ENCODE peak calls at places on chromosomes 5 and 9, in four cellular contexts. U, I, Q and M are unnamed samples. For H3K4me1, the result is how much of the 10 kb centered on the place peaks cover.

GRCh38 chr5:67249590-67249895 is 52.9 kb upstream of the CD180 start:
- DNase-seq in U (no peak), Q (no peak), I (no peak), M (no peak)

GRCh38 chr9:27088981-27089380 is 20.0 kb upstream of the TEK start:
- DNase-seq in Q (no peak), U (no peak), I (peak), M (no peak)

GRCh38 chr5:174724484-174725260 is at the start of gene MSX2:
- DNase-seq in Q (peak), U (peak), I (peak), M (peak)

GRCh38 chr5:181187500-181188213 is 17.3 kb downstream of the TRIM7 start:
- DNase-seq in Q (peak), U (peak), I (peak), M (peak)

GRCh38 chr5:115920171-115920725 is 42.0 kb upstream of the LVRN start:
- DNase-seq in I (peak), U (no peak), Q (no peak), M (no peak)

GRCh38 chr9:32968101-32969011 is 33.1 kb downstream of the APTX start:
- DNase-seq in Q (peak), U (peak), I (peak), M (no peak)

GRCh38 chr5:36373527-36374086 is 71.9 kb upstream of the RANBP3L start:
- DNase-seq in I (peak), Q (no peak), U (peak), M (peak)

GRCh38 chr5:78705826-78706225 is 57.3 kb upstream of the LHFPL2 start:
- DNase-seq in I (no peak), Q (no peak), U (no peak), M (no peak)

GRCh38 chr5:172283862-172284274 is 304 bp upstream of the UBTD2 start:
- DNase-seq in I (peak), Q (peak), U (peak), M (peak)

GRCh38 chr9:135126480-135127187 is 39.2 kb downstream of the OLFM1 start:
- DNase-seq in Q (no peak), I (no peak), U (no peak), M (no peak)

GRCh38 chr9:35906923-35907699 is 1.1 kb downstream of the HRCT1 start:
- DNase-seq in I (peak), U (peak), Q (no peak), M (no peak)

GRCh38 chr5:138230981-138231589 is 18.0 kb upstream of the CDC23 start:
- DNase-seq in I (no peak), U (no peak), Q (no peak), M (no peak)

GRCh38 chr9:91156451-91157234 is 205.1 kb downstream of the AUH start:
- DNase-seq in U (no peak), I (no peak), Q (no peak), M (no peak)

GRCh38 chr5:5156461-5157082 is 16.4 kb downstream of the ADAMTS16 start:
- DNase-seq in U (no peak), I (no peak), Q (no peak), M (no peak)

GRCh38 chr5:8840237-8840636 is 705.6 kb downstream of the SEMA5A start:
- DNase-seq in U (no peak), Q (no peak), I (no peak), M (no peak)

GRCh38 chr5:138459311-138459710 is 6.0 kb upstream of the EGR1 start:
- DNase-seq in I (no peak), Q (peak), U (peak), M (no peak)

GRCh38 chr5:133817456-133817855 is 151.0 kb downstream of the C5orf15 start:
- DNase-seq in I (no peak), Q (no peak), U (no peak), M (no peak)

GRCh38 chr5:25515525-25515924 is 870.7 kb upstream of the CDH10 start:
- DNase-seq in U (no peak), I (no peak), Q (no peak), M (no peak)

GRCh38 chr5:173581408-173582197 is 34.8 kb downstream of the BOD1 start:
- DNase-seq in U (no peak), Q (no peak), I (peak), M (no peak)

GRCh38 chr9:892123-892522 is 50.6 kb downstream of the DMRT1 start:
- DNase-seq in U (no peak), Q (no peak), I (no peak), M (no peak)

GRCh38 chr9:130172858-130173461 is 756 bp downstream of the NCS1 start:
- DNase-seq in U (peak), I (no peak), Q (peak), M (no peak)

GRCh38 chr9:37032713-37033112 is 1.4 kb downstream of the PAX5 start:
- DNase-seq in Q (no peak), I (no peak), U (no peak), M (no peak)

GRCh38 chr9:37031902-37032301 is 2.2 kb downstream of the PAX5 start:
- DNase-seq in U (no peak), Q (no peak), I (no peak), M (no peak)

GRCh38 chr9:37029776-37030590 is 4.1 kb downstream of the PAX5 start:
- DNase-seq in Q (no peak), U (no peak), I (no peak), M (no peak)

GRCh38 chr9:37030591-37030939 is 3.5 kb downstream of the PAX5 start:
- DNase-seq in I (no peak), Q (no peak), U (no peak), M (no peak)

GRCh38 chr9:37031081-37031480 is 3.0 kb downstream of the PAX5 start:
- DNase-seq in Q (no peak), I (no peak), U (no peak), M (no peak)
- H3K4me1 ChIP-seq in Q (half or more), I (under half), U (under half), M (half or more)

GRCh38 chr5:149794338-149795023 is 64.4 kb downstream of the PPARGC1B start:
- DNase-seq in I (no peak), U (no peak), Q (no peak), M (no peak)

GRCh38 chr5:149796836-149797235 is 66.7 kb downstream of the PPARGC1B start:
- DNase-seq in U (no peak), Q (no peak), I (no peak), M (no peak)

GRCh38 chr5:149792963-149793362 is 62.9 kb downstream of the PPARGC1B start:
- DNase-seq in U (no peak), I (no peak), Q (no peak), M (peak)

GRCh38 chr5:149796025-149796424 is 65.9 kb downstream of the PPARGC1B start:
- DNase-seq in Q (no peak), U (no peak), I (peak), M (no peak)

DNA sequence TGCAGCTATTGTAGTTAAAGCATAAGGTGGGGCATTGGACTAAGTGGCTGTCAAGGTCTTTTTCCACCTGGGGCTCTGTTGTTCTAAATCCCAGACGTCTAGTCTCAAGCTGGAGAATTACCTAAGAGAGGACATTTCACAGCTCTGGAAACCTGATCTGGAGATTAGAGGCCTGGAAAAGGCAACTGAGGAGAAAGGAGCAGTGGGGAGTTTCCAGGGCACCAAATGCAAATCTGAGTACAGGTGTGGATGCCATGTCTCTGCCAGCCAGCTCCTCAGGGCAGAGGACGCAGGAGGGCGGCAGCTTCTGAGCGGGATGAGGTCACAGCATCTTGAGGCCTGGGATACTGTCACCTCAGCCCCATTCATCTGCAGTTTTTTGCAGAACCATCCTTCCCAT is 65.2 kb downstream of the PPARGC1B start:
- DNase-seq in Q (no peak), I (no peak), U (no peak), M (no peak)
- H3K4me1 ChIP-seq in Q (under half), I (under half), U (under half), M (under half)

GRCh38 chr5:147512640-147513334 is 2.9 kb upstream of the DPYSL3 start:
- DNase-seq in Q (no peak), I (no peak), U (no peak), M (no peak)
- H3K4me1 ChIP-seq in Q (under half), I (under half), U (under half), M (under half)

GRCh38 chr5:58263291-58263690 is 196.6 kb downstream of the PLK2 start:
- DNase-seq in Q (no peak), U (no peak), I (no peak), M (no peak)

GRCh38 chr5:58268263-58268662 is 191.6 kb downstream of the PLK2 start:
- DNase-seq in Q (no peak), U (no peak), I (no peak), M (no peak)

GRCh38 chr5:58264276-58264675 is 195.6 kb downstream of the PLK2 start:
- DNase-seq in I (no peak), Q (no peak), U (no peak), M (no peak)

GRCh38 chr5:58265531-58265930 is 194.4 kb downstream of the PLK2 start:
- DNase-seq in U (no peak), Q (no peak), I (no peak), M (no peak)

DNA sequence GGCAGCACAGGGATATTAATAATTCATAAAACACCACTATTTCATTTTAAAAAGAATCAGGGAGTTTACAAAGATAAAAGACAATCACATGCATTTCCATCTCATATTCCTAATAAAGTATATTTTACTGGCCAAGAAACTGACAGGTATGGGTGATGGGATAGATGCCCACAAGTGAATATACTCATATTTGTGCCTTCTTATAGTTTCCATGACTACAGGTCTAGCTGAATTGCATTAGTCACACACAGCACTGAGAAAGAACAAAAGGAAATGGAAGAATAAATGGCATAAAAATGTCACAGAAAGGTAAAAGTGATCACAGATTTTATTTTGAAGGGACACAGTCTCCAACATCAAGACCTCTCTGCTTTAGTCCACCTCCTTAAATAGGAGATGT is 193.5 kb downstream of the PLK2 start:
- DNase-seq in Q (no peak), U (no peak), I (peak), M (no peak)
- H3K4me1 ChIP-seq in Q (under half), U (under half), I (under half), M (under half)

DNA sequence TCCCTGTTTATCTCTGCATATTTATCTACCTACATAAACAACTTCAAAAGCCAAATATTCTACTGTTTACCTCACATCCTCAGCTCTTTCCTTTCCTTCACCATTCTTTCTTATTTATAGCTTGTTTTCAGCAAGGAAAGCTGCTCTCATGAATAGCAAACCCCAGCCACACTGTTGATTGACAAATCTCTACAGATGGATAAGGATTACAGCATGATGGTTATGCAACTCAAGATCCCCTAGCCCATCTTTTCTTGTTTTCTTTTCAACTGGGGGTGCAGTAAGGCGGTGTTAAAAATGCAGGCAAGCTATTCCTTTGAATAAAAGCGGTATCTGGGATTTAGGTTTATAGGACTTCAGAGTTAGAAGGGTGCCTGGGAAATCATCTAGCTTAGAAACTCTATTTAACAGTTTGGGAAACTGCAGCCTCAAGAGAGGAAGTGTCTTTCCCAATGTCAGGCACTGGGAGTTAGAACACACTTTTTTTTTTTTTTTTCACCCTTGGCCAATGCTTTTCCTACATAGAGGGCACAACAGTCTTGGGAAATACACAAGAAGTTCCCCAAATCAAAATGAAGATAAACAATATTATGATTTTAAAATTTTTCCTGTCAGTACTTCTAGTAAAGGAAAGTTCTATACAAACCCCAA is 2.7 kb downstream of the SPARC start:
- DNase-seq in I (no peak), Q (no peak), U (no peak), M (no peak)
- H3K4me1 ChIP-seq in I (under half), Q (under half), U (half or more), M (under half)

DNA sequence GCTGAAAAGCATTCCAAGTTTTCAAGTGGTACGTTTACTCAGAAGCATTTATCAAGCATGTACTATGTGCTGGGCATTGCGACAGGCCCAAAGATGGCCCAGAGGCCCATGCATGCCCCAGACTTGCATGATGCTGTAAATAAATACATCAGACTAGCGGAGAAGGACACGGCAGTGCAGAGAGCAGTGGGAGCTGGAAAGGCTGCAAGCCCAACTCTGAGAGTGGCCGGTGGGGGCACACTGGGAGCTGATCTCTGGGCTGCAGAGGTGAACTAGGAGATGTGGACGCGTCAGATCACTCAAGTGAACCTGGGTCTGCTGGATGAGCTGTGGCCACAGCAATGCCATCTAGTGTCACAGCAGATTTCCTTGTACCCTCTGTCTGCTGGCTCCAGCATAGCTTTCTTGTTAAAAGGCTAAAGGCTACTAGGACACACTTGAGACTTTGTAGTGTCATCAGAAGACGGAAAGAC is 246.9 kb downstream of the FANCC start:
- DNase-seq in Q (no peak), I (no peak), U (peak), M (no peak)
- H3K4me1 ChIP-seq in Q (under half), I (under half), U (half or more), M (under half)

DNA sequence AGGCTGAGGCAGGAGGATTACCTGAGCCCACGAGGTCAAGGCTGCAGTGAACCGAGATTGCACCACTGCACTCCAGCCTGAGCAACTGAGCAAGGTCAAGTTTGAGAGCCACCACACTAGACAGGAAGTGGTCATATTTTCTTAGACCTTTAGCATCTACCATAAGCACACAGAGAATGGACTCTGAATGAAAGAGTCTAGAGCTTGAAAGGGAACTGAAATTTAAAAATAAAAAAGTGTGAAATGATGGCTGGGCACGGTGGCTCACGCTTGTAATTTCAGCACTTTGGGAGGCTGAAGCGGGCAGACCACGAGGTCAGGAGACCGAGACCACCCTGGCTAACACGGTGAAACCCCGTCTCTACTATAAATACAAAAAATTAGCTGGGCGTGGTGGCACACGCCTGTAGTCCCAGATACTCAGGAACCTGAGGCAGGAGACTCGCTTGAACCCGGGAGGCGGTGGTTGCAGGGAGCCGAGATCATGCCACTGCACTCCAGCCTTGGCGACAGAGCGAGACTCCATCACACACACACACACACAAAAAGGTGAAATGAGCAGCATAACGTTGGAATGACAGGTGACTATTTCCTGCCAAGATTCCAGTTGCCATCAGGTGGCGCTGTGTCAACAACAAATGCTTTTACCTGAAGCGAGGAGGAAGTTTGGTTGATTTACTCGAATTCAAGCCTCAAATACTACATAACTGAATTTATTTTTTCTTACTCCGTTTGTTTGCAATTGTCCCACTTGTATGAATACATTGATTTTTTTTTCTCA is 21.3 kb upstream of the AK3 start:
- DNase-seq in U (peak), I (peak), Q (peak), M (peak)
- H3K4me1 ChIP-seq in U (under half), I (under half), Q (under half), M (under half)

GRCh38 chr9:136849960-136850865 is 1.0 kb downstream of the PHPT1 start:
- DNase-seq in Q (no peak), I (no peak), U (no peak), M (no peak)
- H3K4me1 ChIP-seq in Q (under half), I (under half), U (under half), M (half or more)

GRCh38 chr5:160749026-160749425 is 103.0 kb downstream of the ATP10B start:
- DNase-seq in U (no peak), I (no peak), Q (no peak), M (no peak)

GRCh38 chr5:160747559-160747958 is 104.5 kb downstream of the ATP10B start:
- DNase-seq in Q (no peak), I (no peak), U (no peak), M (no peak)

GRCh38 chr5:160751297-160751696 is 100.7 kb downstream of the ATP10B start:
- DNase-seq in Q (no peak), I (no peak), U (no peak), M (no peak)

GRCh38 chr5:160749682-160750081 is 102.3 kb downstream of the ATP10B start:
- DNase-seq in Q (no peak), U (no peak), I (no peak), M (no peak)

GRCh38 chr5:160747963-160748362 is 104.0 kb downstream of the ATP10B start:
- DNase-seq in U (no peak), I (no peak), Q (no peak), M (no peak)
- H3K4me1 ChIP-seq in U (under half), I (under half), Q (under half), M (under half)

DNA sequence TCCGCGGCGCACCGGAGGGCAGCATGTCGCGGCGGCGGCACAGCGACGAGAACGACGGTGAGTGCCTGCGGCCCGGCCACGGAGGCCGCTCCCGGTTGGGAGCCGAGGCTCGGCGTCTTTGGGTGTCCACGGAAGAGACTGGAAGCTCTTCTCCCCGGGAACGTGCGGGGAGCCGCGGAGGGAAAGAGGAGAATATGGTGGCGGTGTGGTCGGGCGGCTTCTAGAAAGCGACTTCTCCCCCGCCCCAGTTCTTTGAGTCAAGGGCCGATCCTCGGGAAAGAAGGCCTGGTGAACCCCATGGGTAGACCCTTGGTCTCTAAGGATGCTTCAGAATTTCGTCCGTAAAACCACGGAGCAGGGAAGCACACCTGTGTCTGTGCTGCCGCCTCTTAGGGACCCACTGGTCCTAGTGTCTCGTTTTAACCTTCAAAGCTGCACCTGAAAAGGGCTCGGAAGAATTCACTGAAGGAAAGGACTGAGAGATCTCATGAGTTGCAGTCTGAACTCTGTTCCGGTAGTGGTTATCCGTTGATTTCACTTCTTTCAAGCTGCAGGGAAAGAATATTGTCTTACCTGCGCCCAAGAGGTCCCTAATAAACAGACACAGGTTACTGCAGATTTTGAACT is 351 bp downstream of the NCBP1 start:
- DNase-seq in Q (no peak), I (peak), U (no peak), M (no peak)
- H3K4me1 ChIP-seq in Q (under half), I (under half), U (under half), M (under half)